ENCODE peak calls at places on chromosomes 7 and 10, in nine cellular contexts. B is neural crest cell; P is NCI-H1417; A is ovary; O is CD8-positive, alpha-beta T cell; Y is stimulated activated CD8-positive, alpha-beta memory T cell treated with anti-CD3 and anti-CD28 coated beads, Interleukin-12 subunit alpha, Interleukin-12 subunit beta, amount 100 ng/mL, for 1 hour; H is substantia nigra; D is dorsolateral prefrontal cortex; K is NCI-H748 treated with DMSO at 0.1 percent for 48 hours. C is an unnamed sample.
A peak's percentile ranks its signal among the peaks of the same experiment; 100 is the strongest.

GRCh38 chr10:127577376-127577775 is 28.3 kb downstream of the NPS start:
- DNase-seq in B (no peak), P (no peak), A (no peak), O (no peak), Y (no peak), H (no peak), D (no peak), K (peak; percentile 11), C (no peak)

GRCh38 chr10:4708123-4708759 is 117.8 kb upstream of the AKR1E2 start:
- DNase-seq in B (no peak), P (no peak), A (no peak), O (no peak), Y (no peak), H (no peak), D (no peak), K (no peak), C (no peak)

GRCh38 chr7:109763611-109764010 is 1193.9 kb downstream of the DNAJB9 start:
- DNase-seq in B (no peak), P (no peak), A (no peak), O (no peak), Y (no peak), H (no peak), D (no peak), K (peak; percentile 5), C (no peak)

GRCh38 chr10:74186678-74187077 is 35.7 kb downstream of the ADK start:
- DNase-seq in B (no peak), P (no peak), A (no peak), O (no peak), Y (no peak), H (no peak), D (no peak), K (no peak), C (no peak)

GRCh38 chr10:119205926-119206602 is 1.3 kb upstream of the GRK5 start:
- DNase-seq in B (peak; percentile 50), P (no peak), A (peak; percentile 69), O (peak; percentile 60), Y (peak; percentile 11), H (peak; percentile 37), D (peak; percentile 46), K (no peak), C (no peak)

GRCh38 chr7:31526882-31527281 is 13.0 kb downstream of the ITPRID1 start:
- DNase-seq in B (no peak), P (no peak), A (no peak), O (no peak), Y (no peak), H (no peak), D (no peak), K (no peak), C (no peak)

GRCh38 chr7:21507627-21508343 is 35.1 kb upstream of the DNAH11 start:
- DNase-seq in B (peak; percentile 11), P (no peak), A (no peak), O (no peak), Y (no peak), H (peak; percentile 33), D (peak; percentile 11), K (peak; percentile 20), C (peak; percentile 3)

GRCh38 chr10:88012627-88013026 is 149.2 kb downstream of the PTEN start:
- DNase-seq in B (no peak), P (no peak), A (no peak), O (no peak), Y (no peak), H (no peak), D (no peak), K (no peak), C (no peak)

GRCh38 chr7:27254625-27255024 is 12.0 kb downstream of the EVX1 start:
- DNase-seq in B (no peak), P (no peak), A (no peak), O (no peak), Y (no peak), H (no peak), D (no peak), K (no peak), C (no peak)

GRCh38 chr7:69764071-69764470 is 165.8 kb downstream of the AUTS2 start:
- DNase-seq in B (no peak), P (peak; percentile 99), A (no peak), O (no peak), Y (no peak), H (no peak), D (no peak), K (peak; percentile 63), C (no peak)

GRCh38 chr7:100400656-100401055 is 27.4 kb downstream of the PILRA start:
- DNase-seq in B (peak; percentile 37), P (peak; percentile 14), A (no peak), O (no peak), Y (no peak), H (no peak), D (no peak), K (no peak), C (no peak)

GRCh38 chr10:97278491-97278989 is 13.9 kb downstream of the ARHGAP19 start:
- DNase-seq in B (no peak), P (peak; percentile 69), A (no peak), O (no peak), Y (no peak), H (no peak), D (no peak), K (peak; percentile 29), C (no peak)

GRCh38 chr10:68871731-68872342 is 29.3 kb upstream of the DDX50 start:
- DNase-seq in B (no peak), P (peak; percentile 97), A (no peak), O (no peak), Y (no peak), H (no peak), D (no peak), K (peak; percentile 93), C (no peak)

GRCh38 chr10:10911471-10911921 is 106.2 kb upstream of the CELF2 start:
- DNase-seq in B (peak; percentile 5), P (no peak), A (peak; percentile 71), O (no peak), Y (no peak), H (no peak), D (peak; percentile 30), K (no peak), C (no peak)

GRCh38 chr7:125061776-125062397 is 132.3 kb upstream of the POT1 start:
- DNase-seq in B (no peak), P (peak; percentile 32), A (no peak), O (no peak), Y (no peak), H (no peak), D (no peak), K (no peak), C (no peak)

GRCh38 chr7:32536585-32536984 is 41.3 kb downstream of the AVL9 start:
- DNase-seq in B (no peak), P (no peak), A (no peak), O (no peak), Y (no peak), H (no peak), D (no peak), K (no peak), C (no peak)

GRCh38 chr7:44678468-44679179 is 70.0 kb upstream of the ZMIZ2 start:
- DNase-seq in B (no peak), P (no peak), A (no peak), O (peak; percentile 29), Y (no peak), H (no peak), D (no peak), K (no peak), C (no peak)

GRCh38 chr7:78523903-78524302 is 725.3 kb downstream of the PHTF2 start:
- DNase-seq in B (no peak), P (no peak), A (no peak), O (no peak), Y (no peak), H (no peak), D (no peak), K (no peak), C (no peak)

GRCh38 chr7:19557726-19558470 is 150.9 kb downstream of the POLR1F start:
- DNase-seq in B (no peak), P (no peak), A (no peak), O (no peak), Y (no peak), H (no peak), D (no peak), K (no peak), C (no peak)

GRCh38 chr7:155756322-155756721 is 55.9 kb downstream of the SHH start:
- DNase-seq in B (no peak), P (no peak), A (no peak), O (no peak), Y (no peak), H (no peak), D (no peak), K (no peak), C (no peak)

GRCh38 chr7:150740053-150740452 is 2.8 kb downstream of the GIMAP5 start:
- DNase-seq in B (no peak), P (no peak), A (no peak), O (peak; percentile 66), Y (no peak), H (no peak), D (no peak), K (no peak), C (no peak)

C was measured in nucleus accumbens.